ENCODE peak calls at places on chromosomes 6 and 20, in four cellular contexts. J, W, B and E are unnamed samples.

GRCh38 chr20:19600042-19600441 is 158.0 kb upstream of the RIN2 start:
- DNase-seq in W (no peak), B (no peak), J (no peak), E (no peak)

GRCh38 chr6:134420638-134421181 is 102.8 kb upstream of the SGK1 start:
- DNase-seq in J (peak; percentile 74), W (no peak), B (peak; percentile 8), E (no peak)

GRCh38 chr6:19864285-19864684 is 27.1 kb downstream of the ID4 start:
- DNase-seq in B (no peak), J (no peak), W (no peak), E (no peak)

GRCh38 chr6:137550527-137550926 is 56.3 kb upstream of the OLIG3 start:
- DNase-seq in W (no peak), J (no peak), B (no peak), E (no peak)

GRCh38 chr6:144036064-144036873 is 28.2 kb upstream of the PLAGL1 start:
- DNase-seq in W (peak; percentile 45), B (no peak), J (peak; percentile 52), E (no peak)

GRCh38 chr6:155770313-155770712 is 314.7 kb upstream of the NOX3 start:
- DNase-seq in B (no peak), W (no peak), J (no peak), E (no peak)

GRCh38 chr6:53066059-53066406 is 829 bp downstream of the FBXO9 start:
- DNase-seq in W (peak; percentile 22), B (peak; percentile 15), J (peak; percentile 37), E (peak; percentile 29)

GRCh38 chr6:25419879-25420278 is 140.7 kb downstream of the CARMIL1 start:
- DNase-seq in W (no peak), B (no peak), J (no peak), E (no peak)

GRCh38 chr20:36399147-36399968 is 93.2 kb downstream of the DLGAP4 start:
- DNase-seq in J (peak; percentile 33), W (peak; percentile 66), B (peak; percentile 73), E (peak; percentile 77)

GRCh38 chr20:17910828-17911294 is 57.7 kb downstream of the SNX5 start:
- DNase-seq in J (peak; percentile 96), B (no peak), W (no peak), E (no peak)

GRCh38 chr20:4549711-4550259 is 171.9 kb upstream of the PRND start:
- DNase-seq in J (no peak), W (no peak), B (no peak), E (no peak)

GRCh38 chr6:33896391-33897192 is 92.8 kb upstream of the MLN start:
- DNase-seq in B (no peak), W (no peak), J (peak; percentile 9), E (no peak)

GRCh38 chr6:2902470-2902762 is 693 bp downstream of the SERPINB9 start:
- DNase-seq in W (no peak), B (no peak), J (peak; percentile 58), E (no peak)

GRCh38 chr6:27604986-27605385 is 132.1 kb upstream of the ZNF184 start:
- DNase-seq in W (peak; percentile 48), B (no peak), J (no peak), E (peak; percentile 66)

GRCh38 chr6:134449004-134449403 is 131.1 kb upstream of the SGK1 start:
- DNase-seq in W (no peak), J (no peak), B (no peak), E (no peak)

GRCh38 chr6:111972714-111973678 is 80.9 kb upstream of the CCN6 start:
- DNase-seq in J (peak; percentile 95), W (no peak), B (peak; percentile 2), E (no peak)

GRCh38 chr20:25683050-25683449 is 13.6 kb downstream of the ZNF337 start:
- DNase-seq in J (no peak), W (no peak), B (no peak), E (no peak)

GRCh38 chr6:127550403-127550802 is 26.6 kb upstream of the C6orf58 start:
- DNase-seq in B (no peak), W (no peak), J (peak; percentile 17), E (no peak)

GRCh38 chr6:17115251-17116089 is 13.6 kb downstream of the STMND1 start:
- DNase-seq in B (peak; percentile 13), W (no peak), J (peak; percentile 89), E (no peak)

GRCh38 chr20:51579137-51579536 is 36.6 kb upstream of the NFATC2 start:
- DNase-seq in J (no peak), W (no peak), B (no peak), E (no peak)

GRCh38 chr20:49812463-49813304 is at the start of gene SLC9A8:
- DNase-seq in J (peak; percentile 92), B (peak; percentile 83), W (peak; percentile 88), E (peak; percentile 85)

GRCh38 chr6:74041420-74041819 is 345.4 kb downstream of the CD109 start:
- DNase-seq in J (no peak), W (no peak), B (no peak), E (no peak)

GRCh38 chr6:11042750-11043551 is 1.2 kb downstream of the ELOVL2 start:
- DNase-seq in B (no peak), W (peak; percentile 37), J (peak; percentile 41), E (peak; percentile 23)

GRCh38 chr6:53483423-53484353 is 61.2 kb downstream of the GCLC start:
- DNase-seq in B (no peak), J (peak; percentile 63), W (no peak), E (no peak)

GRCh38 chr20:63309261-63310071 is 16.5 kb downstream of the COL20A1 start:
- DNase-seq in B (peak; percentile 58), J (peak; percentile 47), W (peak; percentile 77), E (peak; percentile 76)

GRCh38 chr20:58340853-58341252 is 31.3 kb downstream of the RAB22A start:
- DNase-seq in J (peak; percentile 11), B (no peak), W (no peak), E (no peak)
- TF ChIP-seq CTCF in J (no peak), B (no peak), W (no peak), E (no peak)

DNA sequence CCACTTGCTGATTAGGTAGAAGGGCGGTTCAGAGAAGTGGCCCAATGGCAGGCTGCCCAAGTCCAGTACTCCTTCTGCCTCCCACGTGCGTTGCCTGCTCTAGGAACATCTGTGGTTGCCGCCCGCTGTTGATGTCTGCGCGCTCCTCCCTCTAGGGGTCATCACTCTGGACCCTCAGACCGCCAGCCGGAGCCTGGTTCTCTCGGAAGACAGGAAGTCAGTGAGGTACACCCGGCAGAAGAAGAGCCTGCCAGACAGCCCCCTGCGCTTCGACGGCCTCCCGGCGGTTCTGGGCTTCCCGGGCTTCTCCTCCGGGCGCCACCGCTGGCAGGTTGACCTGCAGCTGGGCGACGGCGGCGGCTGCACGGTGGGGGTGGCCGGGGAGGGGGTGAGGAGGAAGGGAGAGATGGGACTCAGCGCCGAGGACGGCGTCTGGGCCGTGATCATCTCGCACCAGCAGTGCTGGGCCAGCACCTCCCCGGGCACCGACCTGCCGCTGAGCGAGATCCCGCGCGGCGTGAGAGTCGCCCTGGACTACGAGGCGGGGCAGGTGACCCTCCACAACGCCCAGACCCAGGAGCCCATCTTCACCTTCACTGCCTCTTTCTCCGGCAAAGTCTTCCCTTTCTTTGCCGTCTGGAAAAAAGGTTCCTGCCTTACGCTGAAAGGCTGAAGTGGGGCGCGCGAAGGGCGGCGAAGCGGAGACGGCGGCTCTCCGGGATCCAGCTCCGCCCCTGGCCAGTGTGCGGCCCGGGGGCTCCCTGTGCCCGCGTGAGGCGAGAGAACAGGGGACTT is 8.5 kb downstream of the TRIM15 start:
- DNase-seq in J (peak; percentile 13), B (no peak), W (no peak), E (no peak)
- TF ChIP-seq CTCF in J (no peak), B (no peak), W (no peak), E (no peak)

GRCh38 chr6:46370622-46371021 is 120.6 kb downstream of the RCAN2 start:
- DNase-seq in W (no peak), J (no peak), B (no peak), E (no peak)
- TF ChIP-seq CTCF in W (no peak), J (no peak), B (no peak), E (no peak)

GRCh38 chr6:12313311-12313991 is 23.3 kb downstream of the EDN1 start:
- DNase-seq in J (no peak), B (no peak), W (no peak), E (no peak)

GRCh38 chr6:12313992-12314589 is 23.9 kb downstream of the EDN1 start:
- DNase-seq in B (no peak), J (peak; percentile 47), W (no peak), E (no peak)

GRCh38 chr6:12309070-12309469 is 18.9 kb downstream of the EDN1 start:
- DNase-seq in B (no peak), J (no peak), W (no peak), E (no peak)

GRCh38 chr6:12312736-12313135 is 22.6 kb downstream of the EDN1 start:
- DNase-seq in W (no peak), J (no peak), B (no peak), E (no peak)

DNA sequence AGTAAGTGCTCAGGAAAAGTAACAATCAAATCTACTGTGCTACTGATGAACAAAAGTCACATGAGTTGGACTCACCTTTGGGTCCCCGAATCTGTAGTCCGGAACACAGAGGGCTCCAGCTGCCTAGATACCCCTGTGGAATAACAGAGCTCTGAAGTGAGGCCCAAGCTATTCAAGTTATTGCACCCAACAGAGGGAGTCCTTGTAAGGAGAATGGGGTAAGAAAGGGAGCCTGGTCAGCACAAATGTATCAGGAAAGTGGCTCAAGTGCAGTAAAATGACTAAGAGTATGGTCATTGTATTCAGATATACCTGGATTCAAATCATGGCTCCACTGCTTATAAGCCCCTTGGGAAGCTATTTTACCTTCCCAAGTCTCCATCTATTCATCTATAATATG is 20.9 kb downstream of the EDN1 start:
- DNase-seq in J (no peak), B (no peak), W (no peak), E (no peak)
- TF ChIP-seq CTCF in J (peak; percentile 19), B (peak; percentile 54), W (no peak), E (no peak)

GRCh38 chr6:152748843-152749242 is 1.8 kb upstream of the VIP start:
- DNase-seq in J (peak; percentile 15), B (no peak), W (no peak), E (peak; percentile 5)
- TF ChIP-seq CTCF in J (no peak), B (peak; percentile 49), W (no peak), E (peak; percentile 5)

GRCh38 chr6:125968493-125968892 is 11.9 kb downstream of the HINT3 start:
- DNase-seq in J (no peak), W (no peak), B (no peak), E (no peak)

GRCh38 chr6:125970760-125971159 is 14.2 kb downstream of the HINT3 start:
- DNase-seq in W (no peak), B (no peak), J (no peak), E (no peak)

GRCh38 chr6:125979101-125979500 is 7.2 kb upstream of the TRMT11 start:
- DNase-seq in J (no peak), B (no peak), W (no peak), E (no peak)

GRCh38 chr6:125974214-125974866 is 12.0 kb upstream of the TRMT11 start:
- DNase-seq in J (peak; percentile 81), B (peak; percentile 19), W (peak; percentile 44), E (no peak)
- TF ChIP-seq CTCF in J (peak; percentile 40), B (peak; percentile 72), W (peak; percentile 2), E (peak; percentile 52)

DNA sequence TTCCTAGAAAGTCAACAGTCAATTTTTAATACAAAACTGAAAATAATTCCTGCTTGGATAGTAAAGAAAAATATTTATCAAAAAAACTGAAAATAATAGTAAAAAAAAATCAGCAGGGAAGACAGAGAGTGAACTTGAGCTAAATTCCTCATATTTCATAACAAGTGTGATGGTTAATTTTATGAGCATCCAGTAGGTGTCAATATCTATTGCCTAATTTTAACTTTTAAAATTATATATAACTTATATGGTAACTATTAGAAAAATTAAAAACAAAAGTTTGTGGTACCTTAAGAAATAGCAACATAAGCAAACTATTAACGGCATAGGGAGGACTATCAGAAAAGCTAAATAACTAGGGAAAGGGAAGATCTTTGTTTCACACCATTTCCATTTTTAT is 2.1 kb downstream of the EPM2A start:
- DNase-seq in J (no peak), B (no peak), W (no peak), E (no peak)
- TF ChIP-seq CTCF in J (no peak), B (no peak), W (no peak), E (no peak)